ENCODE peak calls at places on chromosomes 7 and 10, in six cellular contexts. V, I, F, O, Z and H are unnamed samples.

GRCh38 chr10:71766717-71767419 is 6.5 kb downstream of the VSIR start:
- DNase-seq in V (peak), I (no peak), F (peak), O (peak), Z (peak), H (no peak)

GRCh38 chr7:100212631-100213286 is 7.0 kb upstream of the PVRIG start:
- DNase-seq in V (no peak), I (no peak), F (no peak), O (no peak), Z (no peak), H (no peak)

GRCh38 chr10:118590334-118590733 is 5.1 kb downstream of the PRLHR start:
- DNase-seq in V (no peak), I (no peak), F (peak), O (peak), Z (peak), H (no peak)

GRCh38 chr7:135291809-135292253 is 58.2 kb downstream of the STRA8 start:
- DNase-seq in V (no peak), I (no peak), F (peak), O (peak), Z (peak), H (no peak)

GRCh38 chr7:73870041-73870492 is 9.1 kb downstream of the TMEM270 start:
- DNase-seq in V (no peak), I (no peak), F (no peak), O (no peak), Z (no peak), H (no peak)

GRCh38 chr10:104680467-104681401 is 39.6 kb downstream of the SORCS3 start:
- DNase-seq in V (no peak), I (no peak), F (peak), O (peak), Z (no peak), H (no peak)

GRCh38 chr7:121744319-121744718 is 128.6 kb upstream of the PTPRZ1 start:
- DNase-seq in V (no peak), I (no peak), F (no peak), O (no peak), Z (peak), H (no peak)

GRCh38 chr7:106730021-106730420 is 69.1 kb upstream of the CCDC71L start:
- DNase-seq in V (no peak), I (no peak), F (no peak), O (peak), Z (no peak), H (no peak)

GRCh38 chr7:80185571-80185970 is 50.9 kb downstream of the GNAI1 start:
- DNase-seq in V (no peak), I (no peak), F (no peak), O (no peak), Z (no peak), H (no peak)

GRCh38 chr7:121510858-121511482 is 114.9 kb upstream of the FAM3C start:
- DNase-seq in V (no peak), I (no peak), F (no peak), O (peak), Z (no peak), H (no peak)

GRCh38 chr7:136400877-136401276 is 423.7 kb upstream of the MTPN start:
- DNase-seq in V (no peak), I (no peak), F (no peak), O (no peak), Z (no peak), H (no peak)

GRCh38 chr7:158973440-158973839 is 117.1 kb downstream of the DYNC2I1 start:
- DNase-seq in V (no peak), I (peak), F (no peak), O (no peak), Z (peak), H (no peak)

GRCh38 chr7:116449441-116449840 is 50.1 kb upstream of the CAV2 start:
- DNase-seq in V (no peak), I (no peak), F (no peak), O (no peak), Z (no peak), H (no peak)

GRCh38 chr10:132364594-132364970 is 32.4 kb upstream of the PWWP2B start:
- DNase-seq in V (no peak), I (no peak), F (no peak), O (peak), Z (no peak), H (no peak)

GRCh38 chr10:4073912-4074311 is 288.9 kb upstream of the KLF6 start:
- DNase-seq in V (no peak), I (no peak), F (peak), O (peak), Z (no peak), H (no peak)

GRCh38 chr10:117619200-117619599 is 76.7 kb downstream of the EMX2 start:
- DNase-seq in V (no peak), I (no peak), F (no peak), O (no peak), Z (no peak), H (no peak)

GRCh38 chr7:143279186-143280098 is 5.3 kb upstream of the TMEM139 start:
- DNase-seq in V (peak), I (no peak), F (peak), O (peak), Z (no peak), H (no peak)

GRCh38 chr7:147509052-147509480 is 1081.5 kb upstream of the C7orf33 start:
- DNase-seq in V (peak), I (no peak), F (peak), O (peak), Z (no peak), H (no peak)

GRCh38 chr7:31549621-31550020 is 35.7 kb downstream of the ITPRID1 start:
- DNase-seq in V (no peak), I (no peak), F (no peak), O (no peak), Z (no peak), H (no peak)

GRCh38 chr10:124242365-124242764 is 149.0 kb upstream of the CHST15 start:
- DNase-seq in V (no peak), I (no peak), F (no peak), O (no peak), Z (no peak), H (no peak)

GRCh38 chr10:92240289-92241157 is 50.4 kb downstream of the CPEB3 start:
- DNase-seq in V (no peak), I (no peak), F (peak), O (peak), Z (peak), H (no peak)

GRCh38 chr7:25647007-25647406 is 418.7 kb upstream of the NPVF start:
- DNase-seq in V (no peak), I (no peak), F (no peak), O (no peak), Z (no peak), H (no peak)